ENCODE peak calls at places on chromosome 7, in nine cellular contexts. One of them, this sample, is unnamed.

GRCh38 chr7:8320174-8320573 is 58.2 kb upstream of the ICA1 start:
- DNase-seq in epithelial cell of esophagus: no peak
- DNase-seq in fibroblast of pulmonary artery: no peak
- DNase-seq in GM12878: no peak
- DNase-seq in A549: no peak
- DNase-seq in fibroblast of the aortic adventitia: no peak
- DNase-seq in HepG2: no peak
- DNase-seq in cardiac muscle cell: no peak
- DNase-seq in mucosa of descending colon: no peak
- DNase-seq in this sample: no peak

GRCh38 chr7:620052-620451 is 100.4 kb upstream of the PDGFA start:
- DNase-seq in mucosa of descending colon: peak; percentile 39
- DNase-seq in fibroblast of pulmonary artery: peak; percentile 96
- DNase-seq in fibroblast of the aortic adventitia: peak; percentile 43
- DNase-seq in cardiac muscle cell: peak; percentile 85
- DNase-seq in GM12878: no peak
- DNase-seq in HepG2: no peak
- DNase-seq in A549: no peak
- DNase-seq in epithelial cell of esophagus: peak; percentile 79
- DNase-seq in this sample: no peak

GRCh38 chr7:109763611-109764010 is 1193.9 kb downstream of the DNAJB9 start:
- DNase-seq in epithelial cell of esophagus: peak; percentile 20
- DNase-seq in GM12878: no peak
- DNase-seq in mucosa of descending colon: no peak
- DNase-seq in fibroblast of the aortic adventitia: no peak
- DNase-seq in fibroblast of pulmonary artery: no peak
- DNase-seq in cardiac muscle cell: no peak
- DNase-seq in A549: no peak
- DNase-seq in HepG2: no peak
- DNase-seq in this sample: no peak

GRCh38 chr7:44107116-44107960 is 3.2 kb downstream of the AEBP1 start:
- DNase-seq in fibroblast of the aortic adventitia: no peak
- DNase-seq in cardiac muscle cell: no peak
- DNase-seq in HepG2: no peak
- DNase-seq in mucosa of descending colon: peak; percentile 16
- DNase-seq in epithelial cell of esophagus: no peak
- DNase-seq in A549: no peak
- DNase-seq in GM12878: no peak
- DNase-seq in fibroblast of pulmonary artery: no peak
- DNase-seq in this sample: no peak

GRCh38 chr7:138072726-138073125 is 3.5 kb upstream of the AKR1D1 start:
- DNase-seq in GM12878: no peak
- DNase-seq in mucosa of descending colon: no peak
- DNase-seq in A549: no peak
- DNase-seq in epithelial cell of esophagus: no peak
- DNase-seq in fibroblast of the aortic adventitia: no peak
- DNase-seq in cardiac muscle cell: no peak
- DNase-seq in HepG2: no peak
- DNase-seq in fibroblast of pulmonary artery: no peak
- DNase-seq in this sample: no peak

GRCh38 chr7:3267928-3268690 is 32.9 kb upstream of the SDK1 start:
- DNase-seq in GM12878: no peak
- DNase-seq in A549: peak; percentile 57
- DNase-seq in cardiac muscle cell: peak; percentile 75
- DNase-seq in fibroblast of the aortic adventitia: peak; percentile 94
- DNase-seq in fibroblast of pulmonary artery: peak; percentile 95
- DNase-seq in epithelial cell of esophagus: peak; percentile 51
- DNase-seq in mucosa of descending colon: no peak
- DNase-seq in HepG2: no peak
- DNase-seq in this sample: peak; percentile 88

GRCh38 chr7:136857573-136857972 is 10.9 kb upstream of the CHRM2 start:
- DNase-seq in fibroblast of the aortic adventitia: peak; percentile 47
- DNase-seq in epithelial cell of esophagus: peak; percentile 56
- DNase-seq in HepG2: no peak
- DNase-seq in fibroblast of pulmonary artery: peak; percentile 59
- DNase-seq in A549: no peak
- DNase-seq in GM12878: no peak
- DNase-seq in mucosa of descending colon: no peak
- DNase-seq in cardiac muscle cell: peak; percentile 57
- DNase-seq in this sample: no peak

GRCh38 chr7:90574136-90574819 is 21.8 kb upstream of the CDK14 start:
- DNase-seq in GM12878: no peak
- DNase-seq in epithelial cell of esophagus: no peak
- DNase-seq in cardiac muscle cell: peak; percentile 90
- DNase-seq in fibroblast of pulmonary artery: peak; percentile 79
- DNase-seq in fibroblast of the aortic adventitia: peak; percentile 94
- DNase-seq in HepG2: no peak
- DNase-seq in A549: no peak
- DNase-seq in mucosa of descending colon: no peak
- DNase-seq in this sample: no peak

GRCh38 chr7:124459101-124460052 is 306.2 kb downstream of the GPR37 start:
- DNase-seq in cardiac muscle cell: no peak
- DNase-seq in mucosa of descending colon: no peak
- DNase-seq in fibroblast of the aortic adventitia: peak; percentile 8
- DNase-seq in fibroblast of pulmonary artery: peak; percentile 3
- DNase-seq in A549: no peak
- DNase-seq in HepG2: peak; percentile 21
- DNase-seq in epithelial cell of esophagus: peak; percentile 14
- DNase-seq in GM12878: no peak
- DNase-seq in this sample: no peak

GRCh38 chr7:117480978-117481377 is 1.2 kb downstream of the CFTR start:
- DNase-seq in fibroblast of the aortic adventitia: no peak
- DNase-seq in epithelial cell of esophagus: no peak
- DNase-seq in GM12878: no peak
- DNase-seq in HepG2: no peak
- DNase-seq in cardiac muscle cell: no peak
- DNase-seq in A549: no peak
- DNase-seq in mucosa of descending colon: no peak
- DNase-seq in fibroblast of pulmonary artery: no peak
- DNase-seq in this sample: no peak

GRCh38 chr7:94575646-94576045 is 66.0 kb downstream of the CASD1 start:
- DNase-seq in mucosa of descending colon: no peak
- DNase-seq in epithelial cell of esophagus: no peak
- DNase-seq in fibroblast of pulmonary artery: no peak
- DNase-seq in HepG2: no peak
- DNase-seq in cardiac muscle cell: no peak
- DNase-seq in GM12878: no peak
- DNase-seq in fibroblast of the aortic adventitia: no peak
- DNase-seq in A549: no peak
- DNase-seq in this sample: no peak

GRCh38 chr7:20858913-20859312 is 72.2 kb upstream of the SP8 start:
- DNase-seq in A549: no peak
- DNase-seq in mucosa of descending colon: no peak
- DNase-seq in cardiac muscle cell: no peak
- DNase-seq in fibroblast of pulmonary artery: no peak
- DNase-seq in epithelial cell of esophagus: no peak
- DNase-seq in GM12878: no peak
- DNase-seq in fibroblast of the aortic adventitia: no peak
- DNase-seq in HepG2: no peak
- DNase-seq in this sample: peak; percentile 48

GRCh38 chr7:66183700-66184099 is 21.4 kb upstream of the TPST1 start:
- DNase-seq in mucosa of descending colon: no peak
- DNase-seq in HepG2: no peak
- DNase-seq in fibroblast of the aortic adventitia: peak; percentile 96
- DNase-seq in epithelial cell of esophagus: peak; percentile 91
- DNase-seq in fibroblast of pulmonary artery: peak; percentile 87
- DNase-seq in GM12878: no peak
- DNase-seq in A549: no peak
- DNase-seq in cardiac muscle cell: peak; percentile 77
- DNase-seq in this sample: peak; percentile 40

GRCh38 chr7:41187322-41187721 is 515.6 kb downstream of the INHBA start:
- DNase-seq in epithelial cell of esophagus: peak; percentile 83
- DNase-seq in fibroblast of the aortic adventitia: no peak
- DNase-seq in fibroblast of pulmonary artery: no peak
- DNase-seq in A549: no peak
- DNase-seq in mucosa of descending colon: no peak
- DNase-seq in cardiac muscle cell: no peak
- DNase-seq in GM12878: no peak
- DNase-seq in HepG2: no peak
- DNase-seq in this sample: no peak

GRCh38 chr7:155213385-155213784 is 84.3 kb upstream of the INSIG1 start:
- DNase-seq in fibroblast of the aortic adventitia: peak; percentile 63
- DNase-seq in fibroblast of pulmonary artery: peak; percentile 63
- DNase-seq in mucosa of descending colon: no peak
- DNase-seq in GM12878: no peak
- DNase-seq in HepG2: no peak
- DNase-seq in A549: no peak
- DNase-seq in epithelial cell of esophagus: no peak
- DNase-seq in cardiac muscle cell: no peak
- DNase-seq in this sample: peak; percentile 15

GRCh38 chr7:87702326-87702725 is 74.1 kb downstream of the RUNDC3B start:
- DNase-seq in GM12878: no peak
- DNase-seq in epithelial cell of esophagus: peak; percentile 84
- DNase-seq in A549: no peak
- DNase-seq in cardiac muscle cell: no peak
- DNase-seq in HepG2: no peak
- DNase-seq in fibroblast of the aortic adventitia: peak; percentile 8
- DNase-seq in mucosa of descending colon: no peak
- DNase-seq in fibroblast of pulmonary artery: peak; percentile 31
- DNase-seq in this sample: peak; percentile 61

GRCh38 chr7:122140918-122141317 is 3.1 kb downstream of the AASS start:
- DNase-seq in HepG2: no peak
- DNase-seq in fibroblast of pulmonary artery: no peak
- DNase-seq in GM12878: no peak
- DNase-seq in A549: no peak
- DNase-seq in epithelial cell of esophagus: no peak
- DNase-seq in mucosa of descending colon: no peak
- DNase-seq in cardiac muscle cell: no peak
- DNase-seq in fibroblast of the aortic adventitia: peak; percentile 15
- DNase-seq in this sample: no peak
- H3K4me3 ChIP-seq in HepG2: no peak overlapping the region
- H3K4me3 ChIP-seq in fibroblast of pulmonary artery: no peak overlapping the region
- H3K4me3 ChIP-seq in GM12878: no peak overlapping the region
- H3K4me3 ChIP-seq in A549: no peak overlapping the region
- H3K4me3 ChIP-seq in epithelial cell of esophagus: no peak overlapping the region
- H3K4me3 ChIP-seq in mucosa of descending colon: no peak overlapping the region
- H3K4me3 ChIP-seq in cardiac muscle cell: no peak overlapping the region
- H3K4me3 ChIP-seq in fibroblast of the aortic adventitia: no peak overlapping the region
- H3K4me3 ChIP-seq in this sample: no peak overlapping the region

GRCh38 chr7:81769891-81770818 is at the start of gene HGF:
- DNase-seq in A549: no peak
- DNase-seq in cardiac muscle cell: peak; percentile 95
- DNase-seq in fibroblast of pulmonary artery: peak; percentile 90
- DNase-seq in mucosa of descending colon: peak; percentile 32
- DNase-seq in epithelial cell of esophagus: no peak
- DNase-seq in HepG2: no peak
- DNase-seq in fibroblast of the aortic adventitia: peak; percentile 91
- DNase-seq in GM12878: no peak
- DNase-seq in this sample: peak; percentile 75
- H3K4me3 ChIP-seq in A549: no peak within 1 kb of the TSS
- H3K4me3 ChIP-seq in cardiac muscle cell: no peak within 1 kb of the TSS
- H3K4me3 ChIP-seq in fibroblast of pulmonary artery: peak within 1 kb of the TSS; percentile 74
- H3K4me3 ChIP-seq in mucosa of descending colon: no peak within 1 kb of the TSS
- H3K4me3 ChIP-seq in epithelial cell of esophagus: no peak within 1 kb of the TSS
- H3K4me3 ChIP-seq in HepG2: no peak within 1 kb of the TSS
- H3K4me3 ChIP-seq in fibroblast of the aortic adventitia: peak within 1 kb of the TSS; percentile 79
- H3K4me3 ChIP-seq in GM12878: peak within 1 kb of the TSS; percentile 43
- H3K4me3 ChIP-seq in this sample: peak within 1 kb of the TSS; percentile 60

GRCh38 chr7:27640914-27641570 is 21.6 kb downstream of the HIBADH start:
- DNase-seq in A549: peak; percentile 38
- DNase-seq in mucosa of descending colon: no peak
- DNase-seq in HepG2: peak; percentile 44
- DNase-seq in fibroblast of the aortic adventitia: peak; percentile 51
- DNase-seq in GM12878: no peak
- DNase-seq in fibroblast of pulmonary artery: peak; percentile 84
- DNase-seq in cardiac muscle cell: peak; percentile 76
- DNase-seq in epithelial cell of esophagus: peak; percentile 72
- DNase-seq in this sample: peak; percentile 28
- H3K4me3 ChIP-seq in A549: peak overlapping the region; percentile 25
- H3K4me3 ChIP-seq in mucosa of descending colon: no peak overlapping the region
- H3K4me3 ChIP-seq in HepG2: no peak overlapping the region
- H3K4me3 ChIP-seq in fibroblast of the aortic adventitia: no peak overlapping the region
- H3K4me3 ChIP-seq in GM12878: no peak overlapping the region
- H3K4me3 ChIP-seq in fibroblast of pulmonary artery: no peak overlapping the region
- H3K4me3 ChIP-seq in cardiac muscle cell: no peak overlapping the region
- H3K4me3 ChIP-seq in epithelial cell of esophagus: no peak overlapping the region
- H3K4me3 ChIP-seq in this sample: no peak overlapping the region

GRCh38 chr7:129362528-129362927 is 71.7 kb upstream of the STRIP2 start:
- DNase-seq in epithelial cell of esophagus: no peak
- DNase-seq in mucosa of descending colon: no peak
- DNase-seq in HepG2: no peak
- DNase-seq in fibroblast of the aortic adventitia: no peak
- DNase-seq in GM12878: no peak
- DNase-seq in cardiac muscle cell: no peak
- DNase-seq in A549: no peak
- DNase-seq in fibroblast of pulmonary artery: no peak
- DNase-seq in this sample: no peak

GRCh38 chr7:129367700-129368388 is 66.4 kb upstream of the STRIP2 start:
- DNase-seq in cardiac muscle cell: peak; percentile 80
- DNase-seq in epithelial cell of esophagus: peak; percentile 82
- DNase-seq in fibroblast of pulmonary artery: peak; percentile 82
- DNase-seq in HepG2: peak; percentile 36
- DNase-seq in GM12878: peak; percentile 57
- DNase-seq in fibroblast of the aortic adventitia: peak; percentile 88
- DNase-seq in A549: peak; percentile 69
- DNase-seq in mucosa of descending colon: peak; percentile 84
- DNase-seq in this sample: peak; percentile 35

GRCh38 chr7:129368389-129368986 is 65.7 kb upstream of the STRIP2 start:
- DNase-seq in mucosa of descending colon: no peak
- DNase-seq in epithelial cell of esophagus: no peak
- DNase-seq in fibroblast of pulmonary artery: no peak
- DNase-seq in fibroblast of the aortic adventitia: no peak
- DNase-seq in A549: no peak
- DNase-seq in GM12878: peak; percentile 55
- DNase-seq in HepG2: no peak
- DNase-seq in cardiac muscle cell: no peak
- DNase-seq in this sample: no peak

GRCh38 chr7:129370812-129371211 is 63.4 kb upstream of the STRIP2 start:
- DNase-seq in mucosa of descending colon: no peak
- DNase-seq in epithelial cell of esophagus: no peak
- DNase-seq in cardiac muscle cell: peak; percentile 12
- DNase-seq in HepG2: no peak
- DNase-seq in fibroblast of the aortic adventitia: peak; percentile 13
- DNase-seq in A549: no peak
- DNase-seq in GM12878: no peak
- DNase-seq in fibroblast of pulmonary artery: no peak
- DNase-seq in this sample: no peak

DNA sequence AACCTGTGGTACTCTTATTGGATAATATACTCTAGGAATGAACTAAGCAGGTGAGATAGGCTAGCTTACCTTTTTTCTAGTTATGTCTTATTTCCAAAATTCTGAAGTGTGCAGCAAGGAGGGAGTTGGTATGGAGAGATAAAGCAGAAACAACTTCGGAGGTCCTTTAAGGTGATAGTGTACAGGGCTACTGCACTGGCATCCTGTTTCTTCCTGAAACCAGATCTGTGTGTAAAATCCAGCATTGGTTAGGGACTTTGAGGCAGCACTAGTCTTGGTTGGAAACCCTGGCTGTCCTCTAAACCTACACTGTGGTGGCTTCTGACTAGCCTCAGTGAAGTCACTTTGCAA is 66.9 kb upstream of the STRIP2 start:
- DNase-seq in GM12878: no peak
- DNase-seq in fibroblast of the aortic adventitia: peak; percentile 5
- DNase-seq in mucosa of descending colon: no peak
- DNase-seq in A549: no peak
- DNase-seq in epithelial cell of esophagus: no peak
- DNase-seq in fibroblast of pulmonary artery: no peak
- DNase-seq in HepG2: no peak
- DNase-seq in cardiac muscle cell: no peak
- DNase-seq in this sample: no peak
- H3K4me3 ChIP-seq in GM12878: no peak overlapping the region
- H3K4me3 ChIP-seq in fibroblast of the aortic adventitia: no peak overlapping the region
- H3K4me3 ChIP-seq in mucosa of descending colon: no peak overlapping the region
- H3K4me3 ChIP-seq in A549: no peak overlapping the region
- H3K4me3 ChIP-seq in epithelial cell of esophagus: no peak overlapping the region
- H3K4me3 ChIP-seq in fibroblast of pulmonary artery: no peak overlapping the region
- H3K4me3 ChIP-seq in HepG2: no peak overlapping the region
- H3K4me3 ChIP-seq in cardiac muscle cell: no peak overlapping the region
- H3K4me3 ChIP-seq in this sample: no peak overlapping the region